ENCODE peak calls at places on chromosome 22, in eight cellular contexts. V is NCI-H82; J is activated CD4-positive, CD25-positive, alpha-beta regulatory T cell treated with anti-CD3 and anti-CD28 coated beads, Interleukin-2, amount 50 U/mL, for 72 hours; D is fibroblast of the conjunctiva; R is cardiac fibroblast; M is nephron progenitor cell; K is RWPE1; I is posterior cingulate gyrus. Q is an unnamed sample.

GRCh38 chr22:19761022-19761499 is 483 bp downstream of the TBX1 start:
- DNase-seq in V (no peak), J (no peak), D (no peak), R (no peak), M (no peak), K (no peak), I (no peak), Q (no peak)

GRCh38 chr22:22031183-22031560 is 48.6 kb upstream of the TOP3B start:
- DNase-seq in V (no peak), J (no peak), D (no peak), R (no peak), M (no peak), K (no peak), I (no peak), Q (no peak)

GRCh38 chr22:28381427-28382167 is 298.0 kb downstream of the TTC28 start:
- DNase-seq in V (no peak), J (no peak), D (peak), R (peak), M (no peak), K (no peak), I (no peak), Q (no peak)

GRCh38 chr22:20591660-20592310 is 84.4 kb downstream of the MED15 start:
- DNase-seq in V (peak), J (no peak), D (peak), R (no peak), M (peak), K (no peak), I (peak), Q (no peak)

GRCh38 chr22:21013742-21014201 is 1.2 kb upstream of the P2RX6 start:
- DNase-seq in V (no peak), J (no peak), D (no peak), R (no peak), M (no peak), K (no peak), I (no peak), Q (no peak)

GRCh38 chr22:24727218-24727851 is 47.2 kb downstream of the PIWIL3 start:
- DNase-seq in V (no peak), J (no peak), D (peak), R (peak), M (no peak), K (peak), I (no peak), Q (peak)

GRCh38 chr22:44071760-44072159 is 47.7 kb downstream of the PARVB start:
- DNase-seq in V (no peak), J (no peak), D (no peak), R (no peak), M (no peak), K (no peak), I (no peak), Q (no peak)

GRCh38 chr22:22772396-22772795 is 115.2 kb upstream of the IGLL5 start:
- DNase-seq in V (no peak), J (no peak), D (no peak), R (no peak), M (no peak), K (no peak), I (no peak), Q (no peak)

Q was measured in BE2C.